ENCODE peak calls at places on chromosomes 4 and X, in ten cellular contexts. U, Q, D, M, N, H, O, L, E and P are unnamed samples.

GRCh38 chr4:151486166-151486565 is 77.2 kb downstream of the FHIP1A start:
- DNase-seq in U (no peak), Q (no peak), D (no peak), M (no peak), N (no peak), H (no peak), O (peak; percentile 32), L (no peak), E (no peak), P (no peak)

GRCh38 chr4:140249351-140249750 is 95.4 kb upstream of the MAML3 start:
- DNase-seq in U (no peak), Q (no peak), D (no peak), M (no peak), N (no peak), H (no peak), O (no peak), L (no peak), E (no peak), P (no peak)

GRCh38 chr4:73729534-73730165 is 10.7 kb upstream of the CXCL8 start:
- DNase-seq in U (peak; percentile 0), Q (no peak), D (peak; percentile 65), M (no peak), N (peak; percentile 73), H (peak; percentile 79), O (peak; percentile 83), L (peak; percentile 68), E (no peak), P (peak; percentile 75)

GRCh38 chrX:88424541-88424940 is 322.5 kb upstream of the CPXCR1 start:
- DNase-seq in U (no peak), Q (no peak), D (no peak), M (no peak), N (no peak), H (no peak), O (no peak), L (no peak), E (no peak), P (no peak)

GRCh38 chr4:19349416-19349815 is 902.3 kb upstream of the SLIT2 start:
- DNase-seq in U (no peak), Q (no peak), D (no peak), M (no peak), N (no peak), H (no peak), O (peak; percentile 9), L (no peak), E (no peak), P (no peak)

GRCh38 chr4:106830879-106831278 is 205.2 kb downstream of the DKK2 start:
- DNase-seq in U (no peak), Q (no peak), D (no peak), M (no peak), N (no peak), H (no peak), O (no peak), L (no peak), E (no peak), P (no peak)

GRCh38 chr4:42278709-42279324 is 118.5 kb upstream of the SHISA3 start:
- DNase-seq in U (no peak), Q (no peak), D (no peak), M (no peak), N (no peak), H (no peak), O (no peak), L (no peak), E (no peak), P (no peak)

GRCh38 chrX:42704454-42704853 is 73.5 kb downstream of the PPP1R2C start:
- DNase-seq in U (no peak), Q (no peak), D (no peak), M (no peak), N (no peak), H (no peak), O (no peak), L (no peak), E (no peak), P (no peak)